ENCODE peak calls at places on chromosomes 11 and 22, in five cellular contexts. M is heart left ventricle, F is ovary, Q is psoas muscle, Y is coronary artery. T is an unnamed sample.

GRCh38 chr11:3609416-3610265 is 32.2 kb downstream of the ART5 start:
- DNase-seq in M (no peak), F (no peak), Q (no peak), Y (no peak), T (no peak)

GRCh38 chr22:47551438-47551788 is 789.0 kb downstream of the TBC1D22A start:
- DNase-seq in M (no peak), F (no peak), Q (no peak), Y (peak; percentile 59), T (no peak)

GRCh38 chr22:44894782-44895181 is 115.0 kb downstream of the PHF21B start:
- DNase-seq in M (no peak), F (no peak), Q (no peak), Y (peak; percentile 61), T (no peak)

GRCh38 chr11:28616566-28616965 is 508.4 kb downstream of the METTL15 start:
- DNase-seq in M (no peak), F (no peak), Q (no peak), Y (no peak), T (no peak)

GRCh38 chr11:75328426-75329277 is 22.8 kb downstream of the ARRB1 start:
- DNase-seq in M (peak; percentile 79), F (peak; percentile 68), Q (peak; percentile 51), Y (no peak), T (peak; percentile 63)

GRCh38 chr11:78150754-78151153 is 11.3 kb upstream of the ALG8 start:
- DNase-seq in M (no peak), F (no peak), Q (no peak), Y (no peak), T (no peak)

GRCh38 chr22:40534379-40535188 is 101.9 kb downstream of the MRTFA start:
- DNase-seq in M (no peak), F (no peak), Q (no peak), Y (no peak), T (no peak)

GRCh38 chr11:17921620-17922473 is 91.0 kb downstream of the SERGEF start:
- DNase-seq in M (peak; percentile 21), F (no peak), Q (peak; percentile 18), Y (no peak), T (no peak)

GRCh38 chr11:36342327-36342726 is 46.2 kb downstream of the PRR5L start:
- DNase-seq in M (no peak), F (no peak), Q (no peak), Y (no peak), T (no peak)

GRCh38 chr11:12537778-12538401 is 136.3 kb upstream of the TEAD1 start:
- DNase-seq in M (no peak), F (peak; percentile 24), Q (peak; percentile 48), Y (peak; percentile 67), T (no peak)

GRCh38 chr11:8865304-8865703 is 45.7 kb upstream of the AKIP1 start:
- DNase-seq in M (no peak), F (no peak), Q (no peak), Y (no peak), T (no peak)

GRCh38 chr11:118511576-118511975 is 15.7 kb upstream of the TTC36 start:
- DNase-seq in M (no peak), F (no peak), Q (no peak), Y (no peak), T (no peak)

GRCh38 chr22:47564158-47564450 is 801.7 kb downstream of the TBC1D22A start:
- DNase-seq in M (no peak), F (no peak), Q (no peak), Y (no peak), T (no peak)

GRCh38 chr11:131924001-131924400 is 553.6 kb downstream of the NTM start:
- DNase-seq in M (no peak), F (no peak), Q (no peak), Y (no peak), T (no peak)

GRCh38 chr11:134857035-134857434 is 445.0 kb upstream of the B3GAT1 start:
- DNase-seq in M (no peak), F (no peak), Q (no peak), Y (no peak), T (no peak)

GRCh38 chr11:73310661-73311393 is 2.8 kb downstream of the ARHGEF17 start:
- DNase-seq in M (no peak), F (no peak), Q (no peak), Y (no peak), T (no peak)

GRCh38 chr11:62542111-62542745 is 4.4 kb downstream of the AHNAK start:
- DNase-seq in M (no peak), F (no peak), Q (no peak), Y (no peak), T (no peak)

GRCh38 chr11:110374921-110375320 is 54.8 kb upstream of the FDX1 start:
- DNase-seq in M (no peak), F (no peak), Q (no peak), Y (no peak), T (no peak)

GRCh38 chr11:62370743-62371440 is 33.6 kb downstream of the ASRGL1 start:
- DNase-seq in M (peak; percentile 45), F (no peak), Q (no peak), Y (no peak), T (no peak)

GRCh38 chr22:46849101-46849500 is 86.7 kb downstream of the TBC1D22A start:
- DNase-seq in M (no peak), F (no peak), Q (no peak), Y (no peak), T (no peak)

GRCh38 chr11:6611092-6612007 is 666 bp downstream of the TAF10 start:
- DNase-seq in M (no peak), F (peak; percentile 43), Q (peak; percentile 57), Y (peak; percentile 82), T (peak; percentile 43)

GRCh38 chr11:9906043-9906791 is 242.3 kb downstream of the SWAP70 start:
- DNase-seq in M (no peak), F (no peak), Q (no peak), Y (no peak), T (no peak)

GRCh38 chr22:46525681-46526483 is 11.5 kb downstream of the CELSR1 start:
- DNase-seq in M (no peak), F (no peak), Q (no peak), Y (no peak), T (no peak)

GRCh38 chr11:94676769-94677168 is 91.4 kb upstream of the AMOTL1 start:
- DNase-seq in M (no peak), F (no peak), Q (no peak), Y (no peak), T (no peak)

GRCh38 chr11:79510948-79511347 is 70.1 kb upstream of the TENM4 start:
- DNase-seq in M (no peak), F (no peak), Q (no peak), Y (no peak), T (no peak)

GRCh38 chr11:69295995-69296889 is 2.3 kb downstream of the MYEOV start:
- DNase-seq in M (peak; percentile 71), F (no peak), Q (peak; percentile 75), Y (no peak), T (no peak)

GRCh38 chr22:45469573-45470383 is 32.9 kb upstream of the FBLN1 start:
- DNase-seq in M (no peak), F (no peak), Q (no peak), Y (no peak), T (no peak)

GRCh38 chr11:128302425-128303186 is 284.8 kb downstream of the ETS1 start:
- DNase-seq in M (no peak), F (no peak), Q (no peak), Y (no peak), T (no peak)

GRCh38 chr11:34599406-34599901 is 21.4 kb upstream of the EHF start:
- DNase-seq in M (no peak), F (no peak), Q (no peak), Y (no peak), T (no peak)

GRCh38 chr22:20982563-20982882 is 426 bp downstream of the LZTR1 start:
- DNase-seq in M (no peak), F (no peak), Q (no peak), Y (no peak), T (no peak)
- H3K27ac ChIP-seq in M (peak overlapping the region; percentile 94), F (no peak overlapping the region), Q (peak overlapping the region; percentile 95), Y (peak overlapping the region; percentile 90), T (peak overlapping the region; percentile 75)

DNA sequence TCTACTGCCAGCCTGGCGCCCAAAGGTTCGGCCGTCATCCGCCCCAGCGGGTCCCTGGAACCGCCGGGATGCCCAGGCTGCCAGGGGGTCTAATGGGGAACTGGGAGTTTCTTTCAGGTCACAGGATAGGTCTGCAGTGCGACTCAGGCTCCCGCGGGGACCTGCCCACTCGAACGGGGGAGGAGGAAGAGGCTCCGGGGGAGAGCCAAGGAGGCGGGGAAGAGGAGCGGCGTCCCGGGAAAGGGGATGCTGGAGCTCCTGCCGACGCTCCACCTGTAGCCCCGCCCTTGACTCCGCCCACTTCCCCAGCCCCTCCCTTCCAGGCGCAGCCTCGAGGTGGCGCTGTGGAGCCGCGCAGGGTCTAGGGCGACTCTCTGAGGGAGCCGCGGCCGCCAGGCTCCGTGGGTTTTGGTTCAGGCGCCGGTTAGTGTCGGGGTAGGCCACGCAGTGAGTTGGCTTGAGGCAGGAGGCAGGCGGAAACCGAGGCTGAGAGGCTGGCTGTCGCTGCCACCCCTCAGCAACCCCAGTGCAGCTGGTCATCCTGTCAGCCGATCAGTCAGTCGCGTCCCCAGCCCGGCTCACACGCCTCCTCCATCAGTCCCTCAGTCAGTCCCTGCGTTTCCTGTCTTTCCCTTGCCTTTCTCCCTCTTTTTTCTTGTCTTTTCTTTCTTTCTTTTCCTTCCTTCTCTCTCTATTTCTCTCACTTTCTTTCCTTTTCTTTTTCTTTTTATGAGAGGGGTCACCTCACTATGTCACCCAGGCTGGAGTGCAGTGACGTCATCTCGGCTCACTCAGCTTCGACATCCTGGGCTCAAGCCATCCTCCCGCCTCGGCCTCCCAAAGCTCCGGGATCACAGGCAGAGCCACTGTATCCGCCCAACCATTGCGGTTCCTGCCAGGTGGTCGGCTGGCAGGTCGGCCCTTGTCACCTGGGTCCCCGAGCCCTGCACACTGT is 26.4 kb downstream of the YWHAH start:
- DNase-seq in M (peak; percentile 78), F (peak; percentile 84), Q (peak; percentile 78), Y (peak; percentile 85), T (peak; percentile 86)
- TF ChIP-seq CTCF in M (peak; percentile 94), F (peak; percentile 84), Q (peak; percentile 93), Y (peak; percentile 93), T (peak; percentile 92)

DNA sequence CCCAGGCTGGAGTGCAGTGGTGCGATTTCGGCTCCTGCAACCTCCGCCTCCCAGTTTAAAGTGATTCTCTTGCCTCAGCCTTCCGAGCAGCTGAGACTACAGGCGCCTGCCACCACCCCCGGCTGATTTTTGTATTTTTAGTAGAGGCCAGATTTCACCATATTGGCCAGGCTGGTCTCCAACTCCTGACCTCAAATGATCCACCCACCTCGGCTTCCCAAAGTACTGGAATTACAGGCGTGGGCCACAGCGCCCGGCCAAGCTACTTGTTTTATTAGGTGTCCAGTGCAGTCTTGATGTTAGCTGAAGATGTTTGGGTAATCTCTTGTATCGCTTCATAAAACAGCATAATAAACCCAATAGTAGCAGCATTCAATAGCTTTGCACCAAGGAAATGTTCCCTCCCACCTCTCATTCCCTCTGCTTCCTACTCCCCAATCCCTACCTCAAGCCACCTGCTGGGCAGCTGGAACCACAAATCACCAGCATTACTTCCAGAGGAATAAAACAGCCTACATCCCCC is 11.1 kb upstream of the GRIK4 start:
- DNase-seq in M (no peak), F (no peak), Q (peak; percentile 55), Y (no peak), T (no peak)
- H3K27ac ChIP-seq in M (no peak overlapping the region), F (no peak overlapping the region), Q (no peak overlapping the region), Y (no peak overlapping the region), T (no peak overlapping the region)

DNA sequence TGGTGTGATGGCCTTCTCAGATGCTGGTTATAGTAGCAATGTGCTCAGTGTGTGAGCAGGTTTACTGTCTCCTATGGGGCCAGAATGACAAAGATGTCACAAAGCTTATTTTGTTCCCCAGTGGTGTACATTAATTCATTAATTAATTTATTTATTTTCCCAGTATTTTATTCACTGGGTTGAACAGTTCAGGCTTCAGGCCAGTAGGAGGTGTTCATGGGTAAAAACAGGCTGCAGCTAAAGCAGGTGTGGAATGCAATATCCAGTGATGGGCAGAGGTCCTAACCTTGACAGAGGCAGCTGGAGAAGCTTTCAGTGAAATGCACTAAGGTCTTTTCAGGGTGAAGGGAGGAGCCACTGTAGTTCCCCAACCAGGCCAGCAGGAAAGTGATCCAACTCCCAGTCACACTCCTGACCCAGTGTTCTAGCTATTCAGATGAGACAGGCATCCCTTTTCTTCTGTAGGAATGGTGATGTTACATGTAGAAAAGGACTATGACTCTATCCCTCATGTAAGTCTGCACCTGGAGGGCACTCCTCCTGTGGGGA is 7.8 kb upstream of the FANCF start:
- DNase-seq in M (no peak), F (no peak), Q (no peak), Y (no peak), T (no peak)
- TF ChIP-seq CTCF in M (no peak), F (no peak), Q (no peak), Y (no peak), T (no peak)

T was measured in heart right ventricle.